ENCODE peak calls at places on chromosomes 13 and 19, in ten cellular contexts. B is left lung; D is stimulated activated naive B cell treated with anti-CD40 and anti-IgM and Interleukin-4, amounts not matched to agents 10 μg/mL and 1 μg/mL and 100 μg/mL, for 72 hours; C is lower lobe of right lung; W is T-helper 17 cell; I is natural killer cell; F is pancreas; X is psoas muscle; Q is activated CD4-positive, alpha-beta T cell treated with anti-CD3 and anti-CD28 coated beads for 36 hours; E is right cardiac atrium. N is an unnamed sample.

GRCh38 chr13:57823704-57824103 is 192.2 kb downstream of the PCDH17 start:
- ATAC-seq in X (no peak), Q (no peak), E (no peak), F (no peak), D (no peak), I (no peak), W (no peak), C (no peak), B (no peak), N (no peak)

GRCh38 chr19:33047422-33047821 is 17.3 kb downstream of the RHPN2 start:
- ATAC-seq in C (peak), W (no peak), D (no peak), E (no peak), I (no peak), X (no peak), F (peak), B (peak), Q (no peak), N (no peak)

GRCh38 chr13:111642156-111642767 is 321.8 kb downstream of the TEX29 start:
- ATAC-seq in W (no peak), D (no peak), C (no peak), X (no peak), E (no peak), I (no peak), F (no peak), Q (no peak), B (no peak), N (no peak)

GRCh38 chr19:2726904-2727639 is 5.9 kb upstream of the DIRAS1 start:
- ATAC-seq in I (no peak), Q (no peak), W (no peak), X (no peak), E (no peak), F (peak), C (no peak), B (no peak), D (peak), N (peak)

GRCh38 chr13:18951412-18951811 is 230.2 kb downstream of the TUBA3C start:
- ATAC-seq in E (no peak), Q (no peak), D (no peak), X (no peak), C (no peak), F (no peak), B (no peak), I (no peak), W (no peak), N (no peak)

GRCh38 chr13:84655677-84656076 is 773.4 kb upstream of the SLITRK1 start:
- ATAC-seq in I (no peak), W (no peak), X (no peak), E (no peak), D (no peak), Q (no peak), B (no peak), F (no peak), C (no peak), N (no peak)

GRCh38 chr13:39189778-39190177 is 151.5 kb downstream of the NHLRC3 start:
- ATAC-seq in C (no peak), E (no peak), I (no peak), W (no peak), Q (no peak), B (no peak), D (no peak), F (no peak), X (no peak), N (no peak)

GRCh38 chr19:58395220-58395978 is at the start of gene RNF225:
- ATAC-seq in I (no peak), C (peak), F (peak), X (peak), W (peak), E (peak), B (peak), D (peak), Q (peak), N (peak)

GRCh38 chr19:29566496-29567054 is 39.5 kb upstream of the POP4 start:
- ATAC-seq in I (no peak), E (no peak), W (no peak), C (no peak), X (no peak), B (no peak), D (no peak), Q (no peak), F (no peak), N (no peak)

GRCh38 chr13:27408074-27408473 is 16.3 kb upstream of the GTF3A start:
- ATAC-seq in F (no peak), X (no peak), Q (no peak), B (no peak), I (no peak), E (peak), D (no peak), C (peak), W (no peak), N (no peak)

N was measured in SK-N-SH treated with all-trans-retinoic acid at 6 μM for 48 hours.